ENCODE peak calls at places on chromosomes 5 and 9, in six cellular contexts. P, K, J, U, R and M are unnamed samples.

GRCh38 chr5:142671801-142672200 is 14.1 kb downstream of the FGF1 start:
- DNase-seq in U (peak), P (peak), R (no peak), J (no peak), K (no peak), M (peak)

GRCh38 chr9:76873821-76874220 is 32.1 kb downstream of the PRUNE2 start:
- DNase-seq in J (no peak), K (no peak), U (peak), P (no peak), R (no peak), M (peak)

GRCh38 chr5:41509399-41510175 is 814 bp downstream of the PLCXD3 start:
- DNase-seq in R (no peak), K (peak), P (no peak), J (peak), U (no peak), M (no peak)

GRCh38 chr5:58044166-58044565 is 415.7 kb downstream of the PLK2 start:
- DNase-seq in K (no peak), J (no peak), R (no peak), P (no peak), U (no peak), M (no peak)

GRCh38 chr5:14463629-14464028 is 118.0 kb upstream of the OTULINL start:
- DNase-seq in P (peak), U (peak), K (peak), R (no peak), J (no peak), M (peak)

GRCh38 chr5:122419195-122419894 is 107.3 kb downstream of the SNCAIP start:
- DNase-seq in J (no peak), K (no peak), P (no peak), R (no peak), U (no peak), M (no peak)

GRCh38 chr5:157510682-157511081 is 50.7 kb downstream of the NIPAL4 start:
- DNase-seq in U (no peak), P (no peak), J (no peak), K (no peak), R (no peak), M (no peak)

GRCh38 chr5:142587354-142587965 is 98.4 kb downstream of the FGF1 start:
- DNase-seq in J (no peak), U (peak), R (no peak), P (peak), K (peak), M (peak)

GRCh38 chr5:36173426-36173825 is 21.5 kb downstream of the SKP2 start:
- DNase-seq in U (no peak), J (no peak), P (no peak), R (no peak), K (no peak), M (no peak)

GRCh38 chr9:137277329-137278041 is at the start of gene TOR4A:
- DNase-seq in J (peak), P (peak), U (peak), R (peak), K (peak), M (peak)

DNA sequence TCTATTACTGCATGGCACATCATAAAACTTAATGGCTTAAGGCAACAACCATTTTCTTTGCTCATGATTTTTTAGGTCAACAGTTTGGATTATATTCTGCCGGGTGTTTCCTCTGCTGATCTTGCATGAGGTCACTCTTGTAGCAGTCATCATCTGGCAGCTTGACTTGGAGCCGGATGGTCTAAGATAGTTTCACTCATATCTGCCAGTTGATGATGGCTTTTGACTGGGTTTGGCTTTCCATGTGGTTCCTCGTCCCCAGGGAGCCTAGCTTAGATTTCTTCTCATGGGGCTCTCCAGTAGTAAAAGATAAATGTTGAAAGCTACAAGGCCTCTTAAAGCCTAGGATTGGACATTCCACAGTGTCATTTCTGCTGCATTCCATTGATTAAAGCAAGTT is 27.4 kb downstream of the LNPEP start:
- DNase-seq in U (peak), R (peak), K (peak), J (no peak), P (peak), M (peak)
- H3K4me3 ChIP-seq in U (no peak), R (no peak), K (no peak), J (no peak), P (no peak), M (peak)

DNA sequence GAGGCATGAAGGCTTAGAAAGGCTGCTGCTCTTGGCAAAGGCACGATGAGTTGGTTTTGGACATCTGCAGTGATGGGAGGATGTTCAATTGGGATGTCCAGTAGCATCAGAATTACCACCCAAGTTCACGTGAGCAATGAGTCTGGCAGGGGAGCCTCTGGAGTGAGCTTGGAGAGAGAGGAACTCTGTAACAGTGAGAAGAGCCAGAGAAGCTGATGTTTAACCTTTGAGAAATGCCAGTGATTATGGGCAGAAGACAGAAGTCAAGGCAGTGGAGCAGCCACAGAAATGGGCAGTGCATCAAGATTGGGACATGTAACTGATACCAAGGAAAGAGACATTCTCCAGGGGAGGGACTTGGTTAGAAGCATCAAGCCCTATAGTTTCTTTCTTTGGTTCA is 39.8 kb downstream of the SEC61B start:
- DNase-seq in J (no peak), P (no peak), U (no peak), R (no peak), K (no peak), M (no peak)
- H3K4me3 ChIP-seq in J (no peak), P (no peak), U (no peak), R (no peak), K (no peak), M (no peak)

GRCh38 chr5:52854949-52855348 is 67.2 kb downstream of the ITGA1 start:
- DNase-seq in J (no peak), K (no peak), U (no peak), P (no peak), R (no peak), M (no peak)
- H3K4me3 ChIP-seq in J (no peak), K (no peak), U (no peak), P (no peak), R (no peak), M (no peak)

GRCh38 chr9:124767830-124768229 is 3.3 kb downstream of the NR6A1 start:
- DNase-seq in K (no peak), U (no peak), J (no peak), P (no peak), R (no peak), M (no peak)
- H3K4me3 ChIP-seq in K (no peak), U (no peak), J (no peak), P (no peak), R (no peak), M (no peak)